ENCODE peak calls at places on chromosomes 13 and 19, in five cellular contexts. V is NCI-H748 treated with DMSO at 0.1 percent for 48 hours, B is glutamatergic neuron, D is hippocampal formation, N is naive B cell. S is an unnamed sample.

GRCh38 chr19:6062961-6063575 is 47.2 kb downstream of the RFX2 start:
- DNase-seq in B (no peak), D (no peak), N (no peak), V (no peak), S (no peak)

GRCh38 chr19:38649305-38650179 is 2.1 kb downstream of the ACTN4 start:
- DNase-seq in N (no peak), D (no peak), V (no peak), B (no peak), S (no peak)

GRCh38 chr19:40780582-40780981 is 2.5 kb downstream of the RAB4B start:
- DNase-seq in D (no peak), N (no peak), B (no peak), V (no peak), S (no peak)

GRCh38 chr13:33441015-33441414 is 155.5 kb upstream of the STARD13 start:
- DNase-seq in N (no peak), B (no peak), V (peak; percentile 54), D (no peak), S (no peak)

GRCh38 chr13:87810920-87811344 is 139.8 kb downstream of the SLITRK5 start:
- DNase-seq in N (no peak), D (no peak), V (no peak), B (no peak), S (no peak)

GRCh38 chr13:73464758-73465628 is 406.2 kb downstream of the KLF5 start:
- DNase-seq in V (no peak), D (no peak), B (no peak), N (no peak), S (no peak)

GRCh38 chr19:42246869-42247630 is 4.6 kb upstream of the GSK3A start:
- DNase-seq in D (no peak), N (no peak), B (no peak), V (no peak), S (no peak)

GRCh38 chr19:750640-751423 is at the start of gene MISP:
- DNase-seq in N (no peak), D (no peak), V (peak; percentile 56), B (no peak), S (no peak)

GRCh38 chr19:29811125-29812079 is at the start of gene CCNE1:
- DNase-seq in D (peak; percentile 90), V (peak; percentile 56), B (peak; percentile 95), N (peak; percentile 92), S (peak; percentile 84)

GRCh38 chr19:17107546-17108452 is 32.2 kb downstream of the MYO9B start:
- DNase-seq in N (no peak), V (no peak), B (no peak), D (no peak), S (no peak)

GRCh38 chr19:3108775-3109174 is 14.6 kb downstream of the GNA11 start:
- DNase-seq in D (peak; percentile 15), B (peak; percentile 78), V (no peak), N (peak; percentile 66), S (no peak)

GRCh38 chr19:42123765-42124164 is 8.5 kb downstream of the POU2F2 start:
- DNase-seq in B (no peak), N (no peak), V (no peak), D (no peak), S (no peak)

GRCh38 chr19:7916137-7916907 is 1.7 kb downstream of the TGFBR3L start:
- DNase-seq in D (no peak), N (peak; percentile 56), B (peak; percentile 68), V (no peak), S (no peak)

GRCh38 chr19:43739836-43740235 is 14.9 kb downstream of the SMG9 start:
- DNase-seq in D (no peak), N (no peak), B (no peak), V (no peak), S (no peak)

GRCh38 chr19:22945560-22945959 is 57.4 kb downstream of the ZNF728 start:
- DNase-seq in B (no peak), V (no peak), N (no peak), D (no peak), S (no peak)

GRCh38 chr19:6047741-6048231 is 62.5 kb downstream of the RFX2 start:
- DNase-seq in D (no peak), B (peak; percentile 64), V (peak; percentile 1), N (no peak), S (no peak)

GRCh38 chr13:113044431-113045114 is 61.0 kb upstream of the F7 start:
- DNase-seq in N (no peak), D (peak; percentile 79), V (no peak), B (no peak), S (peak; percentile 82)

GRCh38 chr19:13843104-13843921 is 33.6 kb upstream of the NANOS3 start:
- DNase-seq in B (no peak), V (no peak), N (no peak), D (no peak), S (no peak)

GRCh38 chr13:92221916-92222315 is 823.5 kb downstream of the GPC5 start:
- DNase-seq in B (no peak), V (no peak), N (no peak), D (no peak), S (no peak)

GRCh38 chr13:93857126-93857525 is 622.4 kb downstream of the DCT start:
- DNase-seq in V (no peak), D (no peak), B (no peak), N (no peak), S (no peak)

GRCh38 chr13:100269837-100270236 is 180.9 kb downstream of the PCCA start:
- DNase-seq in V (no peak), N (no peak), D (peak; percentile 47), B (no peak), S (peak; percentile 13)

GRCh38 chr19:20413705-20414104 is 151.9 kb downstream of the ZNF737 start:
- DNase-seq in D (no peak), B (no peak), V (no peak), N (no peak), S (no peak)

GRCh38 chr19:48660854-48661731 is 11.7 kb downstream of the NTN5 start:
- DNase-seq in N (peak; percentile 89), D (peak; percentile 53), B (peak; percentile 58), V (no peak), S (peak; percentile 68)

GRCh38 chr19:3586124-3586626 is 897 bp downstream of the GIPC3 start:
- DNase-seq in D (no peak), B (peak; percentile 48), V (no peak), N (peak; percentile 49), S (no peak)

GRCh38 chr19:56273563-56274117 is 1.1 kb downstream of the EDDM13 start:
- DNase-seq in B (no peak), D (no peak), N (no peak), V (no peak), S (no peak)

GRCh38 chr13:24692541-24692940 is 12.3 kb downstream of the ATP12A start:
- DNase-seq in B (no peak), N (no peak), D (no peak), V (no peak), S (no peak)

GRCh38 chr13:99251908-99252307 is 6.3 kb downstream of the GPR18 start:
- DNase-seq in N (no peak), B (no peak), V (no peak), D (no peak), S (no peak)

GRCh38 chr19:7227735-7228134 is 66.5 kb downstream of the INSR start:
- DNase-seq in N (no peak), D (no peak), V (no peak), B (no peak), S (no peak)

GRCh38 chr13:23922005-23922932 is 25.0 kb upstream of the C1QTNF9B start:
- DNase-seq in N (no peak), D (no peak), V (no peak), B (no peak), S (no peak)

GRCh38 chr13:70237131-70237530 is 128.9 kb upstream of the KLHL1 start:
- DNase-seq in N (no peak), B (no peak), D (no peak), V (no peak), S (no peak)

GRCh38 chr19:50268046-50268445 is 61.1 kb downstream of the KCNC3 start:
- DNase-seq in N (no peak), B (no peak), D (no peak), V (no peak), S (no peak)

GRCh38 chr19:2427323-2428026 is at the start of gene TIMM13:
- DNase-seq in D (peak; percentile 97), N (peak; percentile 98), V (peak; percentile 82), B (peak; percentile 98), S (peak; percentile 92)

GRCh38 chr19:56099638-56100539 is 21.2 kb downstream of the ZNF787 start:
- DNase-seq in B (no peak), N (no peak), D (no peak), V (no peak), S (no peak)

GRCh38 chr19:47446534-47447469 is 24.9 kb downstream of the SLC8A2 start:
- DNase-seq in N (no peak), B (peak; percentile 79), V (peak; percentile 30), D (no peak), S (no peak)

GRCh38 chr19:8251025-8251472 is 41.9 kb downstream of the CERS4 start:
- DNase-seq in B (no peak), D (peak; percentile 67), V (no peak), N (no peak), S (peak; percentile 66)

GRCh38 chr13:90562388-90562787 is 785.1 kb upstream of the MIR17HG start:
- DNase-seq in B (no peak), D (no peak), N (no peak), V (peak; percentile 13), S (no peak)

GRCh38 chr19:15108845-15109767 is 1.9 kb downstream of the SYDE1 start:
- DNase-seq in V (no peak), B (no peak), D (no peak), N (no peak), S (no peak)